ENCODE peak calls at places on chromosomes 7 and 10, in ten cellular contexts. V, Q, E, I, K, U, C, T, X and F are unnamed samples.

GRCh38 chr7:51593638-51594037 is 277.0 kb upstream of the COBL start:
- DNase-seq in V (no peak), Q (no peak), E (no peak), I (no peak), K (no peak), U (no peak), C (no peak), T (no peak), X (no peak), F (no peak)

GRCh38 chr7:100132697-100133137 is 6.0 kb downstream of the MBLAC1 start:
- DNase-seq in V (peak; percentile 82), Q (peak; percentile 79), E (peak; percentile 80), I (peak; percentile 72), K (no peak), U (peak; percentile 53), C (peak; percentile 67), T (peak; percentile 71), X (peak; percentile 78), F (peak; percentile 88)

GRCh38 chr7:2864999-2865670 is 21.0 kb upstream of the GNA12 start:
- DNase-seq in V (peak; percentile 80), Q (peak; percentile 79), E (peak; percentile 86), I (peak; percentile 74), K (peak; percentile 60), U (peak; percentile 70), C (peak; percentile 91), T (peak; percentile 78), X (peak; percentile 83), F (peak; percentile 94)

GRCh38 chr10:49740346-49741107 is 21.6 kb downstream of the OGDHL start:
- DNase-seq in V (no peak), Q (no peak), E (no peak), I (no peak), K (no peak), U (no peak), C (no peak), T (no peak), X (no peak), F (no peak)

GRCh38 chr10:6504296-6504695 is 75.8 kb downstream of the PRKCQ start:
- DNase-seq in V (no peak), Q (no peak), E (no peak), I (no peak), K (no peak), U (no peak), C (no peak), T (no peak), X (no peak), F (no peak)

GRCh38 chr10:118873080-118873737 is 118.4 kb upstream of the CACUL1 start:
- DNase-seq in V (no peak), Q (peak; percentile 56), E (no peak), I (no peak), K (no peak), U (no peak), C (peak; percentile 66), T (no peak), X (no peak), F (no peak)

GRCh38 chr10:77531441-77532001 is 106.1 kb downstream of the KCNMA1 start:
- DNase-seq in V (no peak), Q (peak; percentile 52), E (peak; percentile 46), I (peak; percentile 79), K (no peak), U (no peak), C (peak; percentile 87), T (peak; percentile 85), X (no peak), F (peak; percentile 36)

GRCh38 chr10:78830062-78830974 is 238.4 kb upstream of the ZMIZ1 start:
- DNase-seq in V (no peak), Q (no peak), E (no peak), I (no peak), K (no peak), U (no peak), C (peak; percentile 23), T (peak; percentile 21), X (no peak), F (no peak)

GRCh38 chr10:119233123-119233820 is 25.9 kb downstream of the GRK5 start:
- DNase-seq in V (no peak), Q (peak; percentile 61), E (no peak), I (no peak), K (no peak), U (no peak), C (no peak), T (no peak), X (no peak), F (no peak)

GRCh38 chr10:129079705-129080104 is 387.3 kb upstream of the MGMT start:
- DNase-seq in V (no peak), Q (no peak), E (no peak), I (no peak), K (no peak), U (no peak), C (no peak), T (peak; percentile 39), X (no peak), F (peak; percentile 84)

GRCh38 chr7:138008046-138008587 is 6.2 kb upstream of the CREB3L2 start:
- DNase-seq in V (no peak), Q (no peak), E (no peak), I (no peak), K (no peak), U (no peak), C (no peak), T (no peak), X (no peak), F (no peak)

GRCh38 chr7:73707045-73707631 is 12.3 kb downstream of the STX1A start:
- DNase-seq in V (no peak), Q (no peak), E (no peak), I (peak; percentile 97), K (no peak), U (no peak), C (peak; percentile 98), T (no peak), X (peak; percentile 87), F (no peak)

GRCh38 chr7:152025077-152025936 is at the start of gene GALNT11:
- DNase-seq in V (peak; percentile 85), Q (peak; percentile 88), E (peak; percentile 81), I (peak; percentile 84), K (peak; percentile 75), U (peak; percentile 85), C (peak; percentile 71), T (peak; percentile 89), X (peak; percentile 85), F (peak; percentile 90)

GRCh38 chr10:84390364-84390763 is 62.0 kb downstream of the CCSER2 start:
- DNase-seq in V (no peak), Q (no peak), E (no peak), I (no peak), K (no peak), U (no peak), C (no peak), T (no peak), X (no peak), F (no peak)

GRCh38 chr10:117673611-117674010 is 131.1 kb downstream of the EMX2 start:
- DNase-seq in V (no peak), Q (no peak), E (no peak), I (no peak), K (no peak), U (no peak), C (no peak), T (no peak), X (no peak), F (no peak)

GRCh38 chr10:63504145-63504881 is 16.9 kb upstream of the REEP3 start:
- DNase-seq in V (no peak), Q (no peak), E (no peak), I (no peak), K (no peak), U (no peak), C (peak; percentile 3), T (no peak), X (no peak), F (peak; percentile 9)

GRCh38 chr10:6987536-6987945 is 407.5 kb upstream of the PRKCQ start:
- DNase-seq in V (no peak), Q (no peak), E (no peak), I (no peak), K (no peak), U (no peak), C (no peak), T (no peak), X (no peak), F (no peak)

GRCh38 chr7:77473240-77474005 is 57.3 kb upstream of the GSAP start:
- DNase-seq in V (no peak), Q (no peak), E (no peak), I (no peak), K (no peak), U (no peak), C (no peak), T (no peak), X (no peak), F (no peak)

GRCh38 chr7:83467493-83467892 is 181.4 kb downstream of the SEMA3E start:
- DNase-seq in V (no peak), Q (no peak), E (no peak), I (no peak), K (no peak), U (no peak), C (no peak), T (no peak), X (no peak), F (no peak)

GRCh38 chr7:73978681-73979563 is 49.1 kb upstream of the ELN start:
- DNase-seq in V (peak; percentile 70), Q (peak; percentile 66), E (peak; percentile 62), I (peak; percentile 13), K (peak; percentile 35), U (no peak), C (peak; percentile 93), T (peak; percentile 23), X (no peak), F (peak; percentile 81)

GRCh38 chr7:27091125-27091524 is 4.7 kb downstream of the HOXA1 start:
- DNase-seq in V (no peak), Q (no peak), E (no peak), I (no peak), K (no peak), U (no peak), C (no peak), T (no peak), X (no peak), F (no peak)

GRCh38 chr7:75966209-75966961 is 28.0 kb downstream of the TMEM120A start:
- DNase-seq in V (no peak), Q (peak; percentile 65), E (no peak), I (no peak), K (no peak), U (no peak), C (no peak), T (peak; percentile 91), X (peak; percentile 75), F (peak; percentile 99)

GRCh38 chr7:41416208-41416595 is 286.7 kb downstream of the INHBA start:
- DNase-seq in V (no peak), Q (no peak), E (no peak), I (no peak), K (no peak), U (no peak), C (no peak), T (no peak), X (no peak), F (no peak)

GRCh38 chr10:1243486-1244182 is 187.4 kb downstream of the WDR37 start:
- DNase-seq in V (no peak), Q (no peak), E (no peak), I (no peak), K (no peak), U (no peak), C (no peak), T (peak; percentile 38), X (peak; percentile 52), F (peak; percentile 13)

GRCh38 chr10:58467931-58468635 is 44.6 kb upstream of the BICC1 start:
- DNase-seq in V (no peak), Q (no peak), E (no peak), I (no peak), K (no peak), U (no peak), C (no peak), T (no peak), X (no peak), F (no peak)

GRCh38 chr10:34526758-34527730 is 288.1 kb downstream of the PARD3 start:
- DNase-seq in V (peak; percentile 53), Q (peak; percentile 96), E (peak; percentile 14), I (peak; percentile 90), K (no peak), U (no peak), C (peak; percentile 70), T (peak; percentile 45), X (no peak), F (no peak)

GRCh38 chr7:1986366-1987083 is 246.2 kb downstream of the MAD1L1 start:
- DNase-seq in V (no peak), Q (no peak), E (no peak), I (no peak), K (no peak), U (no peak), C (no peak), T (no peak), X (no peak), F (no peak)

GRCh38 chr7:48246073-48246472 is 74.8 kb downstream of the ABCA13 start:
- DNase-seq in V (no peak), Q (no peak), E (peak; percentile 45), I (no peak), K (no peak), U (no peak), C (no peak), T (peak; percentile 9), X (no peak), F (no peak)